ENCODE peak calls at places on chromosomes 1 and 21, in eight cellular contexts. One of them, this sample, is unnamed.

GRCh38 chr1:162988869-162989268 is 80.3 kb upstream of the RGS4 start:
- DNase-seq in activated CD4-positive, alpha-beta T cell treated with anti-CD3 and anti-CD28 coated beads, Interleukin-2, amount 10 ng/mL, durations not matched to agents 24 days and 14 days: no peak
- DNase-seq in H7: peak; percentile 71
- DNase-seq in NCI-H1092 treated with DMSO at 0.1 percent for 48 hours: peak; percentile 7
- DNase-seq in AG09309: no peak
- DNase-seq in central memory CD8-positive, alpha-beta T cell: no peak
- DNase-seq in CD8-positive, alpha-beta T cell: no peak
- DNase-seq in CD4-positive, alpha-beta memory T cell: no peak
- DNase-seq in this sample: no peak

GRCh38 chr1:26584022-26584485 is 54.5 kb downstream of the RPS6KA1 start:
- DNase-seq in activated CD4-positive, alpha-beta T cell treated with anti-CD3 and anti-CD28 coated beads, Interleukin-2, amount 10 ng/mL, durations not matched to agents 24 days and 14 days: peak; percentile 67
- DNase-seq in H7: peak; percentile 81
- DNase-seq in NCI-H1092 treated with DMSO at 0.1 percent for 48 hours: no peak
- DNase-seq in AG09309: no peak
- DNase-seq in central memory CD8-positive, alpha-beta T cell: no peak
- DNase-seq in CD8-positive, alpha-beta T cell: no peak
- DNase-seq in CD4-positive, alpha-beta memory T cell: no peak
- DNase-seq in this sample: no peak

GRCh38 chr1:182781849-182782586 is 7.6 kb upstream of the NPL start:
- DNase-seq in activated CD4-positive, alpha-beta T cell treated with anti-CD3 and anti-CD28 coated beads, Interleukin-2, amount 10 ng/mL, durations not matched to agents 24 days and 14 days: peak; percentile 91
- DNase-seq in H7: peak; percentile 58
- DNase-seq in NCI-H1092 treated with DMSO at 0.1 percent for 48 hours: peak; percentile 92
- DNase-seq in AG09309: no peak
- DNase-seq in central memory CD8-positive, alpha-beta T cell: peak; percentile 44
- DNase-seq in CD8-positive, alpha-beta T cell: peak; percentile 39
- DNase-seq in CD4-positive, alpha-beta memory T cell: peak; percentile 57
- DNase-seq in this sample: no peak

GRCh38 chr1:172286629-172287076 is 133.8 kb upstream of the C1orf105 start:
- DNase-seq in activated CD4-positive, alpha-beta T cell treated with anti-CD3 and anti-CD28 coated beads, Interleukin-2, amount 10 ng/mL, durations not matched to agents 24 days and 14 days: no peak
- DNase-seq in H7: no peak
- DNase-seq in NCI-H1092 treated with DMSO at 0.1 percent for 48 hours: no peak
- DNase-seq in AG09309: peak; percentile 95
- DNase-seq in central memory CD8-positive, alpha-beta T cell: no peak
- DNase-seq in CD8-positive, alpha-beta T cell: no peak
- DNase-seq in CD4-positive, alpha-beta memory T cell: no peak
- DNase-seq in this sample: peak; percentile 52

GRCh38 chr1:225651872-225652725 is 824 bp downstream of the ENAH start:
- DNase-seq in activated CD4-positive, alpha-beta T cell treated with anti-CD3 and anti-CD28 coated beads, Interleukin-2, amount 10 ng/mL, durations not matched to agents 24 days and 14 days: no peak
- DNase-seq in H7: peak; percentile 68
- DNase-seq in NCI-H1092 treated with DMSO at 0.1 percent for 48 hours: peak; percentile 65
- DNase-seq in AG09309: no peak
- DNase-seq in central memory CD8-positive, alpha-beta T cell: no peak
- DNase-seq in CD8-positive, alpha-beta T cell: no peak
- DNase-seq in CD4-positive, alpha-beta memory T cell: no peak
- DNase-seq in this sample: no peak

GRCh38 chr21:45403825-45404725 is 890 bp upstream of the COL18A1 start:
- DNase-seq in activated CD4-positive, alpha-beta T cell treated with anti-CD3 and anti-CD28 coated beads, Interleukin-2, amount 10 ng/mL, durations not matched to agents 24 days and 14 days: no peak
- DNase-seq in H7: peak; percentile 94
- DNase-seq in NCI-H1092 treated with DMSO at 0.1 percent for 48 hours: no peak
- DNase-seq in AG09309: no peak
- DNase-seq in central memory CD8-positive, alpha-beta T cell: no peak
- DNase-seq in CD8-positive, alpha-beta T cell: no peak
- DNase-seq in CD4-positive, alpha-beta memory T cell: no peak
- DNase-seq in this sample: no peak

GRCh38 chr1:63575340-63575826 is 17.8 kb upstream of the PGM1 start:
- DNase-seq in activated CD4-positive, alpha-beta T cell treated with anti-CD3 and anti-CD28 coated beads, Interleukin-2, amount 10 ng/mL, durations not matched to agents 24 days and 14 days: peak; percentile 57
- DNase-seq in H7: no peak
- DNase-seq in NCI-H1092 treated with DMSO at 0.1 percent for 48 hours: peak; percentile 5
- DNase-seq in AG09309: no peak
- DNase-seq in central memory CD8-positive, alpha-beta T cell: no peak
- DNase-seq in CD8-positive, alpha-beta T cell: no peak
- DNase-seq in CD4-positive, alpha-beta memory T cell: peak; percentile 11
- DNase-seq in this sample: peak; percentile 30

GRCh38 chr1:181319903-181320302 is 163.4 kb upstream of the CACNA1E start:
- DNase-seq in activated CD4-positive, alpha-beta T cell treated with anti-CD3 and anti-CD28 coated beads, Interleukin-2, amount 10 ng/mL, durations not matched to agents 24 days and 14 days: no peak
- DNase-seq in H7: peak; percentile 27
- DNase-seq in NCI-H1092 treated with DMSO at 0.1 percent for 48 hours: no peak
- DNase-seq in AG09309: no peak
- DNase-seq in central memory CD8-positive, alpha-beta T cell: no peak
- DNase-seq in CD8-positive, alpha-beta T cell: no peak
- DNase-seq in CD4-positive, alpha-beta memory T cell: no peak
- DNase-seq in this sample: no peak

GRCh38 chr1:5504364-5504740 is 487.9 kb downstream of the NPHP4 start:
- DNase-seq in activated CD4-positive, alpha-beta T cell treated with anti-CD3 and anti-CD28 coated beads, Interleukin-2, amount 10 ng/mL, durations not matched to agents 24 days and 14 days: no peak
- DNase-seq in H7: no peak
- DNase-seq in NCI-H1092 treated with DMSO at 0.1 percent for 48 hours: no peak
- DNase-seq in AG09309: no peak
- DNase-seq in central memory CD8-positive, alpha-beta T cell: no peak
- DNase-seq in CD8-positive, alpha-beta T cell: no peak
- DNase-seq in CD4-positive, alpha-beta memory T cell: no peak
- DNase-seq in this sample: no peak

GRCh38 chr1:246394121-246394520 is 113.0 kb downstream of the SMYD3 start:
- DNase-seq in activated CD4-positive, alpha-beta T cell treated with anti-CD3 and anti-CD28 coated beads, Interleukin-2, amount 10 ng/mL, durations not matched to agents 24 days and 14 days: no peak
- DNase-seq in H7: no peak
- DNase-seq in NCI-H1092 treated with DMSO at 0.1 percent for 48 hours: no peak
- DNase-seq in AG09309: no peak
- DNase-seq in central memory CD8-positive, alpha-beta T cell: no peak
- DNase-seq in CD8-positive, alpha-beta T cell: no peak
- DNase-seq in CD4-positive, alpha-beta memory T cell: no peak
- DNase-seq in this sample: no peak

GRCh38 chr1:229843627-229844238 is 217.7 kb downstream of the URB2 start:
- DNase-seq in activated CD4-positive, alpha-beta T cell treated with anti-CD3 and anti-CD28 coated beads, Interleukin-2, amount 10 ng/mL, durations not matched to agents 24 days and 14 days: no peak
- DNase-seq in H7: no peak
- DNase-seq in NCI-H1092 treated with DMSO at 0.1 percent for 48 hours: no peak
- DNase-seq in AG09309: no peak
- DNase-seq in central memory CD8-positive, alpha-beta T cell: no peak
- DNase-seq in CD8-positive, alpha-beta T cell: no peak
- DNase-seq in CD4-positive, alpha-beta memory T cell: no peak
- DNase-seq in this sample: no peak

GRCh38 chr1:111203681-111204210 is 3.3 kb upstream of the DENND2D start:
- DNase-seq in activated CD4-positive, alpha-beta T cell treated with anti-CD3 and anti-CD28 coated beads, Interleukin-2, amount 10 ng/mL, durations not matched to agents 24 days and 14 days: peak; percentile 96
- DNase-seq in H7: peak; percentile 60
- DNase-seq in NCI-H1092 treated with DMSO at 0.1 percent for 48 hours: no peak
- DNase-seq in AG09309: no peak
- DNase-seq in central memory CD8-positive, alpha-beta T cell: peak; percentile 55
- DNase-seq in CD8-positive, alpha-beta T cell: peak; percentile 60
- DNase-seq in CD4-positive, alpha-beta memory T cell: peak; percentile 83
- DNase-seq in this sample: no peak

GRCh38 chr1:226920446-226920894 is 19.6 kb upstream of the COQ8A start:
- DNase-seq in activated CD4-positive, alpha-beta T cell treated with anti-CD3 and anti-CD28 coated beads, Interleukin-2, amount 10 ng/mL, durations not matched to agents 24 days and 14 days: no peak
- DNase-seq in H7: no peak
- DNase-seq in NCI-H1092 treated with DMSO at 0.1 percent for 48 hours: no peak
- DNase-seq in AG09309: no peak
- DNase-seq in central memory CD8-positive, alpha-beta T cell: no peak
- DNase-seq in CD8-positive, alpha-beta T cell: no peak
- DNase-seq in CD4-positive, alpha-beta memory T cell: no peak
- DNase-seq in this sample: no peak

GRCh38 chr1:154714638-154715037 is 106.7 kb upstream of the ADAR start:
- DNase-seq in activated CD4-positive, alpha-beta T cell treated with anti-CD3 and anti-CD28 coated beads, Interleukin-2, amount 10 ng/mL, durations not matched to agents 24 days and 14 days: no peak
- DNase-seq in H7: no peak
- DNase-seq in NCI-H1092 treated with DMSO at 0.1 percent for 48 hours: no peak
- DNase-seq in AG09309: no peak
- DNase-seq in central memory CD8-positive, alpha-beta T cell: no peak
- DNase-seq in CD8-positive, alpha-beta T cell: no peak
- DNase-seq in CD4-positive, alpha-beta memory T cell: no peak
- DNase-seq in this sample: peak; percentile 25

GRCh38 chr1:174021611-174022079 is 512 bp downstream of the RC3H1 start:
- DNase-seq in activated CD4-positive, alpha-beta T cell treated with anti-CD3 and anti-CD28 coated beads, Interleukin-2, amount 10 ng/mL, durations not matched to agents 24 days and 14 days: peak; percentile 79
- DNase-seq in H7: peak; percentile 77
- DNase-seq in NCI-H1092 treated with DMSO at 0.1 percent for 48 hours: peak; percentile 68
- DNase-seq in AG09309: no peak
- DNase-seq in central memory CD8-positive, alpha-beta T cell: peak; percentile 22
- DNase-seq in CD8-positive, alpha-beta T cell: peak; percentile 2
- DNase-seq in CD4-positive, alpha-beta memory T cell: no peak
- DNase-seq in this sample: no peak

GRCh38 chr1:168736450-168736980 is 7.5 kb upstream of the DPT start:
- DNase-seq in activated CD4-positive, alpha-beta T cell treated with anti-CD3 and anti-CD28 coated beads, Interleukin-2, amount 10 ng/mL, durations not matched to agents 24 days and 14 days: no peak
- DNase-seq in H7: no peak
- DNase-seq in NCI-H1092 treated with DMSO at 0.1 percent for 48 hours: no peak
- DNase-seq in AG09309: no peak
- DNase-seq in central memory CD8-positive, alpha-beta T cell: no peak
- DNase-seq in CD8-positive, alpha-beta T cell: no peak
- DNase-seq in CD4-positive, alpha-beta memory T cell: no peak
- DNase-seq in this sample: no peak

GRCh38 chr1:93665015-93665414 is 16.6 kb downstream of the BCAR3 start:
- DNase-seq in activated CD4-positive, alpha-beta T cell treated with anti-CD3 and anti-CD28 coated beads, Interleukin-2, amount 10 ng/mL, durations not matched to agents 24 days and 14 days: no peak
- DNase-seq in H7: no peak
- DNase-seq in NCI-H1092 treated with DMSO at 0.1 percent for 48 hours: no peak
- DNase-seq in AG09309: no peak
- DNase-seq in central memory CD8-positive, alpha-beta T cell: no peak
- DNase-seq in CD8-positive, alpha-beta T cell: no peak
- DNase-seq in CD4-positive, alpha-beta memory T cell: no peak
- DNase-seq in this sample: no peak

GRCh38 chr1:172429324-172430127 is 9.0 kb downstream of the C1orf105 start:
- DNase-seq in activated CD4-positive, alpha-beta T cell treated with anti-CD3 and anti-CD28 coated beads, Interleukin-2, amount 10 ng/mL, durations not matched to agents 24 days and 14 days: peak; percentile 82
- DNase-seq in H7: peak; percentile 38
- DNase-seq in NCI-H1092 treated with DMSO at 0.1 percent for 48 hours: peak; percentile 71
- DNase-seq in AG09309: peak; percentile 42
- DNase-seq in central memory CD8-positive, alpha-beta T cell: no peak
- DNase-seq in CD8-positive, alpha-beta T cell: no peak
- DNase-seq in CD4-positive, alpha-beta memory T cell: peak; percentile 56
- DNase-seq in this sample: no peak